ENCODE peak calls at places on chromosomes 3 and 15, in five cellular contexts. Y, X, Q, I and W are unnamed samples.
A peak's percentile ranks its signal among the peaks of the same experiment; 100 is the strongest.

GRCh38 chr15:44532689-44533088 is 4.3 kb upstream of the EIF3J start:
- DNase-seq in Y (no peak), Q (no peak), I (peak; percentile 8), X (no peak), W (no peak)

GRCh38 chr15:34993413-34993812 is 5.3 kb upstream of the ZNF770 start:
- DNase-seq in X (no peak), I (no peak), Y (no peak), Q (no peak), W (no peak)

GRCh38 chr15:85312486-85312885 is 67.9 kb upstream of the AKAP13 start:
- DNase-seq in I (no peak), Y (no peak), X (no peak), Q (no peak), W (no peak)

GRCh38 chr3:117700573-117701360 is 991.2 kb downstream of the TUSC7 start:
- DNase-seq in Q (no peak), X (no peak), Y (no peak), I (no peak), W (no peak)

GRCh38 chr3:178059836-178060235 is 476.4 kb upstream of the KCNMB2 start:
- DNase-seq in X (no peak), Q (no peak), I (no peak), Y (no peak), W (no peak)

GRCh38 chr3:143608966-143609365 is 239.3 kb downstream of the SLC9A9 start:
- DNase-seq in I (no peak), X (no peak), Q (no peak), Y (no peak), W (no peak)

GRCh38 chr3:161067346-161067745 is 37.8 kb downstream of the B3GALNT1 start:
- DNase-seq in Q (no peak), Y (no peak), X (no peak), I (no peak), W (no peak)

GRCh38 chr15:93210995-93211394 is 122.0 kb upstream of the RGMA start:
- DNase-seq in I (no peak), Y (no peak), Q (no peak), X (no peak), W (no peak)

GRCh38 chr15:48360841-48361240 is 29.6 kb downstream of the DUT start:
- DNase-seq in I (peak; percentile 41), Y (no peak), Q (no peak), X (no peak), W (no peak)

GRCh38 chr3:136120373-136121348 is 75.5 kb downstream of the MSL2 start:
- DNase-seq in X (no peak), Y (no peak), Q (no peak), I (no peak), W (no peak)

GRCh38 chr3:94794563-94794962 is 731.7 kb downstream of the NSUN3 start:
- DNase-seq in Y (no peak), X (no peak), Q (no peak), I (no peak), W (no peak)

GRCh38 chr3:45226206-45226915 is at the start of gene TMEM158:
- DNase-seq in Y (no peak), X (peak; percentile 63), Q (peak; percentile 89), I (peak; percentile 45), W (peak; percentile 53)

DNA sequence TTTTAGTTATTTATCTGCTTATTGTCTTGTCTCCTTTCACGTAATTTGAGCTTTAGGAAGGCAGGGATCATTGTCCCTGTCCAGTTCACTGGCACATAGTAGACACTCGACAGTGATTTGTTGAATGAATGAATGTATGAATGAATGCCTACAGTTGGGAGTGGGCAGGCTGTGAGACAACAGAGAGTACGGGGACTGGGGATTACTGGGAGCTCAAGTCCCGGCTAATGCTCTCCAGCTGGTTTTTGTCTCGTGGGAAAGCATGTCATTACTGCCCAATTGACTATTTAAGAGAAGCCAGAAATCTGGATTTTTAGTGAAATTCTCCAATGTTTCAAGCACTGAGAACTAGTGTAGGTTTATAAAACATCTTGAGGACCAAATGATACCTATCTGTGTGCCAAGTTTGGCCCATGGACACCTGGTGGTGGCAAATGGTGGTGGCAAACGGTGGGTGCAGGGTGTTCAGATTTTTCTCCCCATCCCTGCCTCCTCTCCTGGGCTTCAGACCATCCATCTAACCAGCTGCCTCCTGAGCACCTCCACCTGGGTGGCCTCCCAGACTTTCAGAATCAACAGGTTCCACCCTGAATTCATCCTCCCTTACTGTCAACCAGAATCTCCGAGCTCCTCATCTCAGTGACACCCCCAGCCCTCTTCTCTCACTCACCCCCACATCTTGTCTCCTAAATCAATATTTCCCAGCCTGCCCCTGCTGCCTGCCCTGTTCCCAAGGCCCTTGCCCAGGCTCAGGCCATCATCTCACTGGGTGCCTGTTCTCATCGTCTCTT is 36.2 kb upstream of the TRH start:
- DNase-seq in Y (no peak), Q (no peak), I (no peak), X (no peak), W (no peak)
- TF ChIP-seq CTCF in Y (no peak), Q (no peak), I (no peak), X (no peak), W (peak; percentile 55)

GRCh38 chr3:57292895-57293526 is 526 bp upstream of the ASB14 start:
- DNase-seq in I (no peak), Y (no peak), Q (no peak), X (no peak), W (no peak)

GRCh38 chr3:57292159-57292894 is at the start of gene ASB14:
- DNase-seq in X (no peak), Y (no peak), I (no peak), Q (no peak), W (no peak)

GRCh38 chr3:57298041-57298440 is 5.6 kb upstream of the ASB14 start:
- DNase-seq in X (no peak), I (peak; percentile 27), Q (no peak), Y (no peak), W (no peak)
- TF ChIP-seq CTCF in X (no peak), I (no peak), Q (no peak), Y (no peak), W (no peak)

GRCh38 chr3:52798376-52798977 is 3.9 kb downstream of the ITIH3 start:
- DNase-seq in Q (no peak), X (no peak), Y (no peak), I (no peak), W (no peak)

GRCh38 chr3:52800079-52800478 is 5.5 kb downstream of the ITIH3 start:
- DNase-seq in X (no peak), I (no peak), Q (no peak), Y (no peak), W (no peak)

GRCh38 chr3:52796411-52796810 is 1.8 kb downstream of the ITIH3 start:
- DNase-seq in I (no peak), Q (no peak), X (no peak), Y (no peak), W (no peak)

GRCh38 chr3:52801839-52802238 is 7.2 kb downstream of the ITIH3 start:
- DNase-seq in X (no peak), Y (no peak), Q (no peak), I (no peak), W (no peak)

DNA sequence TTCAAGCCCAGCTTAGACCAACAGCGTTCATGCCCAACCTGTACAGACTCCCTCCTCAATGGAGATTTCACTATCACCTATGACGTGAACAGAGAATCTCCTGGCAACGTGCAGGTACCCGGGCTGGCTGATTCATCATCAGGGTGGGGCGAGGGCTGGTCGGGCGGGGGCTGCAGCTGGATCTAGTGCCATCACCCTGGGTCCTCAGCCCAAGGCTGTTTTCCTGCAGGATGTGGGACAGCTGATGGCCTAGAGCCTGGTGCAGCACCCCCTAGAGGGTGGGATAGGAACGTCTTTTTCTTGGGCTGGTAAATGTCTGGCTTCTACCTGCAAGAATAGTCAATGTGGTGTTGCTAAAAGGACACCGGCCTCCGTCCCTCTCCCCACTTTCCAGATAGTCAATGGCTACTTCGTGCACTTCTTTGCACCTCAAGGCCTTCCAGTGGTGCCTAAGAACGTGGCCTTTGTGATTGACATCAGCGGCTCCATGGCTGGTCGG is 4.4 kb downstream of the ITIH3 start:
- DNase-seq in Q (peak; percentile 17), Y (no peak), I (peak; percentile 36), X (peak; percentile 14), W (peak; percentile 75)
- TF ChIP-seq CTCF in Q (peak; percentile 35), Y (peak; percentile 9), I (peak; percentile 33), X (peak; percentile 42), W (peak; percentile 76)

GRCh38 chr3:71339049-71339448 is 244.5 kb downstream of the FOXP1 start:
- DNase-seq in Q (no peak), I (no peak), X (no peak), Y (no peak), W (no peak)
- TF ChIP-seq CTCF in Q (no peak), I (no peak), X (no peak), Y (no peak), W (no peak)